ENCODE peak calls at places on chromosome 16, in eight cellular contexts. One of them, this sample, is unnamed.

GRCh38 chr16:49021136-49021535 is 260.5 kb downstream of the CBLN1 start:
- DNase-seq in CD4-positive, alpha-beta T cell: no peak
- DNase-seq in endothelial cell: no peak
- DNase-seq in fibroblast of pulmonary artery: peak
- DNase-seq in nephron progenitor cell: peak
- DNase-seq in tibial nerve: no peak
- DNase-seq in NB4: no peak
- DNase-seq in adrenal gland: no peak
- DNase-seq in this sample: peak

GRCh38 chr16:18842565-18842964 is 41.2 kb upstream of the ARL6IP1 start:
- DNase-seq in CD4-positive, alpha-beta T cell: no peak
- DNase-seq in endothelial cell: no peak
- DNase-seq in fibroblast of pulmonary artery: no peak
- DNase-seq in nephron progenitor cell: no peak
- DNase-seq in tibial nerve: no peak
- DNase-seq in NB4: no peak
- DNase-seq in adrenal gland: no peak
- DNase-seq in this sample: no peak

GRCh38 chr16:30183961-30184429 is 593 bp downstream of the CORO1A start:
- DNase-seq in CD4-positive, alpha-beta T cell: peak
- DNase-seq in endothelial cell: no peak
- DNase-seq in fibroblast of pulmonary artery: no peak
- DNase-seq in nephron progenitor cell: peak
- DNase-seq in tibial nerve: no peak
- DNase-seq in NB4: peak
- DNase-seq in adrenal gland: no peak
- DNase-seq in this sample: no peak

GRCh38 chr16:78244131-78244899 is 144.9 kb downstream of the WWOX start:
- DNase-seq in CD4-positive, alpha-beta T cell: no peak
- DNase-seq in endothelial cell: no peak
- DNase-seq in fibroblast of pulmonary artery: no peak
- DNase-seq in nephron progenitor cell: no peak
- DNase-seq in tibial nerve: no peak
- DNase-seq in NB4: no peak
- DNase-seq in adrenal gland: no peak
- DNase-seq in this sample: no peak

GRCh38 chr16:16871196-16871595 is 492.3 kb downstream of the NPIPA7 start:
- DNase-seq in CD4-positive, alpha-beta T cell: no peak
- DNase-seq in endothelial cell: no peak
- DNase-seq in fibroblast of pulmonary artery: no peak
- DNase-seq in nephron progenitor cell: no peak
- DNase-seq in tibial nerve: no peak
- DNase-seq in NB4: no peak
- DNase-seq in adrenal gland: no peak
- DNase-seq in this sample: no peak

GRCh38 chr16:10787304-10787703 is 31.3 kb downstream of the TVP23A start:
- DNase-seq in CD4-positive, alpha-beta T cell: no peak
- DNase-seq in endothelial cell: no peak
- DNase-seq in fibroblast of pulmonary artery: no peak
- DNase-seq in nephron progenitor cell: no peak
- DNase-seq in tibial nerve: no peak
- DNase-seq in NB4: no peak
- DNase-seq in adrenal gland: no peak
- DNase-seq in this sample: no peak

GRCh38 chr16:85991856-85992255 is 92.9 kb downstream of the IRF8 start:
- DNase-seq in CD4-positive, alpha-beta T cell: no peak
- DNase-seq in endothelial cell: no peak
- DNase-seq in fibroblast of pulmonary artery: no peak
- DNase-seq in nephron progenitor cell: no peak
- DNase-seq in tibial nerve: no peak
- DNase-seq in NB4: no peak
- DNase-seq in adrenal gland: no peak
- DNase-seq in this sample: no peak

GRCh38 chr16:54651440-54651839 is 279.2 kb upstream of the IRX5 start:
- DNase-seq in CD4-positive, alpha-beta T cell: no peak
- DNase-seq in endothelial cell: no peak
- DNase-seq in fibroblast of pulmonary artery: no peak
- DNase-seq in nephron progenitor cell: no peak
- DNase-seq in tibial nerve: no peak
- DNase-seq in NB4: no peak
- DNase-seq in adrenal gland: no peak
- DNase-seq in this sample: no peak

GRCh38 chr16:10088380-10088793 is 93.8 kb downstream of the GRIN2A start:
- DNase-seq in CD4-positive, alpha-beta T cell: no peak
- DNase-seq in endothelial cell: no peak
- DNase-seq in fibroblast of pulmonary artery: no peak
- DNase-seq in nephron progenitor cell: no peak
- DNase-seq in tibial nerve: no peak
- DNase-seq in NB4: no peak
- DNase-seq in adrenal gland: peak
- DNase-seq in this sample: no peak

GRCh38 chr16:67847064-67847861 is at the start of gene CENPT:
- DNase-seq in CD4-positive, alpha-beta T cell: no peak
- DNase-seq in endothelial cell: peak
- DNase-seq in fibroblast of pulmonary artery: peak
- DNase-seq in nephron progenitor cell: no peak
- DNase-seq in tibial nerve: no peak
- DNase-seq in NB4: peak
- DNase-seq in adrenal gland: peak
- DNase-seq in this sample: peak

GRCh38 chr16:68000450-68000849 is 1.2 kb upstream of the DPEP2 start:
- DNase-seq in CD4-positive, alpha-beta T cell: no peak
- DNase-seq in endothelial cell: no peak
- DNase-seq in fibroblast of pulmonary artery: peak
- DNase-seq in nephron progenitor cell: no peak
- DNase-seq in tibial nerve: peak
- DNase-seq in NB4: no peak
- DNase-seq in adrenal gland: no peak
- DNase-seq in this sample: no peak

GRCh38 chr16:69179255-69180010 is 7.5 kb upstream of the SNTB2 start:
- DNase-seq in CD4-positive, alpha-beta T cell: no peak
- DNase-seq in endothelial cell: no peak
- DNase-seq in fibroblast of pulmonary artery: peak
- DNase-seq in nephron progenitor cell: no peak
- DNase-seq in tibial nerve: peak
- DNase-seq in NB4: peak
- DNase-seq in adrenal gland: peak
- DNase-seq in this sample: peak

GRCh38 chr16:26795184-26795583 is 271.5 kb upstream of the C16orf82 start:
- DNase-seq in CD4-positive, alpha-beta T cell: no peak
- DNase-seq in endothelial cell: peak
- DNase-seq in fibroblast of pulmonary artery: no peak
- DNase-seq in nephron progenitor cell: no peak
- DNase-seq in tibial nerve: no peak
- DNase-seq in NB4: peak
- DNase-seq in adrenal gland: no peak
- DNase-seq in this sample: no peak

GRCh38 chr16:55622930-55623561 is 32.7 kb upstream of the SLC6A2 start:
- DNase-seq in CD4-positive, alpha-beta T cell: no peak
- DNase-seq in endothelial cell: peak
- DNase-seq in fibroblast of pulmonary artery: no peak
- DNase-seq in nephron progenitor cell: peak
- DNase-seq in tibial nerve: no peak
- DNase-seq in NB4: peak
- DNase-seq in adrenal gland: peak
- DNase-seq in this sample: no peak

GRCh38 chr16:82630688-82631087 is 3.9 kb downstream of the CDH13 start:
- DNase-seq in CD4-positive, alpha-beta T cell: no peak
- DNase-seq in endothelial cell: no peak
- DNase-seq in fibroblast of pulmonary artery: peak
- DNase-seq in nephron progenitor cell: no peak
- DNase-seq in tibial nerve: no peak
- DNase-seq in NB4: no peak
- DNase-seq in adrenal gland: no peak
- DNase-seq in this sample: peak
- TF ChIP-seq CTCF in CD4-positive, alpha-beta T cell: peak
- TF ChIP-seq CTCF in endothelial cell: no peak
- TF ChIP-seq CTCF in fibroblast of pulmonary artery: peak
- TF ChIP-seq CTCF in nephron progenitor cell: no peak
- TF ChIP-seq CTCF in tibial nerve: no peak
- TF ChIP-seq CTCF in NB4: peak
- TF ChIP-seq CTCF in adrenal gland: no peak
- TF ChIP-seq CTCF in this sample: peak

DNA sequence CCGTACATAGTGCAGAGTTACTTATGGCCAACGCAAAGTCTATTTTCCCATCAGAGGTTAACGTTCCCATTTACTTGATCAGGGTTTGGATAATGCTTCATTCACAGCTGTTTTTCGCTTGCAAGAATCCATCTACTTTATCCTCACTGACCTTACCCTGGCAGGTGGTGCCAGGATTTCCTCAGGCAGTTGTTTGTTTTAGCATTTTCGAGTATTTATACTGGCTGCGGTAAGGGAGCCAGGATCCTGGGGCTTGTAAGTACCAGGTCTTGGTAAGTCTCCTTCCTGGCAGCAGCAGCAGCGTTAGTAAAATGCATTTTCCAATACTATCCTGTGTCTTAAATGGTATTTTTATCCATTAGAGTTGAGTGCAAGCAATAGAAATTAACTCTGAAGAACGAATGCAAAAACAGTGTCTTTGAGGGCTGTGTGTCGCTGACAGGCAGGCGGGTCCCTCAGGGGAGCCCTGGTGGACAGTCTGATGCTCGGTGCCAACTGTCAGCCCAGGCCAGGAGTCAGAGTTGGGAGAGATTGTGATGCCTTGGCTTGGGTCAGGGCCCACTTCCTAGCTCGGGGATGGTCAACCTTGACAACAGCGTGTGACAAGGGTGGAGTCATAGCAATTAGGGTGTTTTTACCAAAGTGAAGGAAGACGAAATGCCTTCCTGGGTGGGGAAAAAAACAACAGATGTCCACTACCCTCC is 92.4 kb upstream of the HSBP1 start:
- DNase-seq in CD4-positive, alpha-beta T cell: no peak
- DNase-seq in endothelial cell: no peak
- DNase-seq in fibroblast of pulmonary artery: no peak
- DNase-seq in nephron progenitor cell: no peak
- DNase-seq in tibial nerve: no peak
- DNase-seq in NB4: no peak
- DNase-seq in adrenal gland: no peak
- DNase-seq in this sample: no peak
- TF ChIP-seq CTCF in CD4-positive, alpha-beta T cell: no peak
- TF ChIP-seq CTCF in endothelial cell: no peak
- TF ChIP-seq CTCF in fibroblast of pulmonary artery: no peak
- TF ChIP-seq CTCF in nephron progenitor cell: no peak
- TF ChIP-seq CTCF in tibial nerve: no peak
- TF ChIP-seq CTCF in NB4: no peak
- TF ChIP-seq CTCF in adrenal gland: no peak
- TF ChIP-seq CTCF in this sample: no peak

GRCh38 chr16:73529303-73530012 is 481.5 kb upstream of the ZFHX3 start:
- DNase-seq in CD4-positive, alpha-beta T cell: no peak
- DNase-seq in endothelial cell: no peak
- DNase-seq in fibroblast of pulmonary artery: no peak
- DNase-seq in nephron progenitor cell: no peak
- DNase-seq in tibial nerve: no peak
- DNase-seq in NB4: no peak
- DNase-seq in adrenal gland: no peak
- DNase-seq in this sample: no peak
- TF ChIP-seq CTCF in CD4-positive, alpha-beta T cell: no peak
- TF ChIP-seq CTCF in endothelial cell: no peak
- TF ChIP-seq CTCF in fibroblast of pulmonary artery: no peak
- TF ChIP-seq CTCF in nephron progenitor cell: no peak
- TF ChIP-seq CTCF in tibial nerve: no peak
- TF ChIP-seq CTCF in NB4: no peak
- TF ChIP-seq CTCF in adrenal gland: no peak
- TF ChIP-seq CTCF in this sample: no peak

GRCh38 chr16:74726736-74727135 is 26.1 kb upstream of the MLKL start:
- DNase-seq in CD4-positive, alpha-beta T cell: no peak
- DNase-seq in endothelial cell: no peak
- DNase-seq in fibroblast of pulmonary artery: no peak
- DNase-seq in nephron progenitor cell: peak
- DNase-seq in tibial nerve: no peak
- DNase-seq in NB4: peak
- DNase-seq in adrenal gland: no peak
- DNase-seq in this sample: no peak
- TF ChIP-seq CTCF in CD4-positive, alpha-beta T cell: no peak
- TF ChIP-seq CTCF in endothelial cell: peak
- TF ChIP-seq CTCF in fibroblast of pulmonary artery: peak
- TF ChIP-seq CTCF in nephron progenitor cell: peak
- TF ChIP-seq CTCF in tibial nerve: no peak
- TF ChIP-seq CTCF in NB4: peak
- TF ChIP-seq CTCF in adrenal gland: no peak
- TF ChIP-seq CTCF in this sample: peak

GRCh38 chr16:89221604-89222003 is 4.1 kb downstream of the ZNF778 start:
- DNase-seq in CD4-positive, alpha-beta T cell: no peak
- DNase-seq in endothelial cell: no peak
- DNase-seq in fibroblast of pulmonary artery: no peak
- DNase-seq in nephron progenitor cell: no peak
- DNase-seq in tibial nerve: no peak
- DNase-seq in NB4: no peak
- DNase-seq in adrenal gland: no peak
- DNase-seq in this sample: no peak

GRCh38 chr16:89224665-89225064 is 7.2 kb downstream of the ZNF778 start:
- DNase-seq in CD4-positive, alpha-beta T cell: no peak
- DNase-seq in endothelial cell: no peak
- DNase-seq in fibroblast of pulmonary artery: no peak
- DNase-seq in nephron progenitor cell: no peak
- DNase-seq in tibial nerve: no peak
- DNase-seq in NB4: no peak
- DNase-seq in adrenal gland: no peak
- DNase-seq in this sample: no peak

GRCh38 chr16:89217388-89218191 is at the start of gene ZNF778:
- DNase-seq in CD4-positive, alpha-beta T cell: peak
- DNase-seq in endothelial cell: peak
- DNase-seq in fibroblast of pulmonary artery: peak
- DNase-seq in nephron progenitor cell: peak
- DNase-seq in tibial nerve: peak
- DNase-seq in NB4: peak
- DNase-seq in adrenal gland: peak
- DNase-seq in this sample: peak

GRCh38 chr16:89219365-89219764 is 1.9 kb downstream of the ZNF778 start:
- DNase-seq in CD4-positive, alpha-beta T cell: no peak
- DNase-seq in endothelial cell: peak
- DNase-seq in fibroblast of pulmonary artery: no peak
- DNase-seq in nephron progenitor cell: no peak
- DNase-seq in tibial nerve: no peak
- DNase-seq in NB4: no peak
- DNase-seq in adrenal gland: no peak
- DNase-seq in this sample: no peak

DNA sequence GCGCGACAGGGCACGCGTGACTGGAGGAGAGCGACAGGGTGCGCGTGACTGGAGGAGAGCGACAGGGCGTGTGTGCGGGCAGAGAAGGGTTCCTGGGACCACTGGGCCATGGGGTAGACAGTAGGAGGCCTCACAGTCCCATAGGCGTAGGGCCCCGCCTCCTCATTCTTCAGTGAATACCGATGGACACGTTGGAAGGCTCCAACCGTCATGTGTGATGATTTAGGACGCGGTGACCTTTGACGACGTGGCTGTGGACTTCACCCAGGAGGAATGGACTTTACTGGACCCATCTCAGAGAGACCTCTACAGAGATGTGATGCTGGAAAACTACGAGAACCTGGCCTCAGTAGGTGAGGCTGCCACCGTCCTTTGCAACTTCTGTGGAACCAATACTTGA is 5.4 kb downstream of the ZNF778 start:
- DNase-seq in CD4-positive, alpha-beta T cell: no peak
- DNase-seq in endothelial cell: no peak
- DNase-seq in fibroblast of pulmonary artery: no peak
- DNase-seq in nephron progenitor cell: no peak
- DNase-seq in tibial nerve: no peak
- DNase-seq in NB4: no peak
- DNase-seq in adrenal gland: no peak
- DNase-seq in this sample: no peak
- TF ChIP-seq CTCF in CD4-positive, alpha-beta T cell: no peak
- TF ChIP-seq CTCF in endothelial cell: no peak
- TF ChIP-seq CTCF in fibroblast of pulmonary artery: no peak
- TF ChIP-seq CTCF in nephron progenitor cell: no peak
- TF ChIP-seq CTCF in tibial nerve: no peak
- TF ChIP-seq CTCF in NB4: no peak
- TF ChIP-seq CTCF in adrenal gland: no peak
- TF ChIP-seq CTCF in this sample: no peak